ENCODE peak calls at places on chromosomes 11 and 22, in ten cellular contexts. C is HCT116, L is esophagus squamous epithelium, F is lower leg skin, Z is HepG2, I is stomach, M is sigmoid colon, J is body of pancreas, A is prostate gland, T is tibial nerve. X is an unnamed sample.

GRCh38 chr11:18766015-18766414 is 25.6 kb downstream of the PTPN5 start:
- DNase-seq in C (no peak), I (no peak), M (no peak), A (no peak), L (no peak), J (no peak), T (no peak), Z (no peak), F (no peak), X (no peak)

GRCh38 chr11:126914941-126915340 is 85.6 kb downstream of the KIRREL3 start:
- DNase-seq in T (no peak), M (no peak), A (no peak), L (no peak), I (no peak), C (no peak), Z (no peak), F (no peak), J (no peak), X (no peak)

GRCh38 chr22:47439643-47440265 is 677.3 kb downstream of the TBC1D22A start:
- DNase-seq in Z (no peak), T (no peak), C (no peak), I (no peak), A (no peak), L (no peak), M (peak), F (no peak), J (no peak), X (no peak)

GRCh38 chr11:70481625-70482528 is 83.5 kb downstream of the CTTN start:
- DNase-seq in L (no peak), F (no peak), I (peak), T (no peak), J (no peak), Z (no peak), C (peak), M (no peak), A (no peak), X (no peak)

GRCh38 chr11:69022268-69022667 is 9.2 kb upstream of the MRGPRF start:
- DNase-seq in T (no peak), A (no peak), M (peak), C (no peak), I (no peak), Z (no peak), J (no peak), L (no peak), F (no peak), X (peak)

GRCh38 chr11:17014774-17015638 is 792 bp upstream of the PLEKHA7 start:
- DNase-seq in T (no peak), M (peak), F (peak), I (peak), A (no peak), L (no peak), Z (peak), C (peak), J (peak), X (no peak)

GRCh38 chr11:12235945-12236743 is 125.8 kb downstream of the MICAL2 start:
- DNase-seq in J (peak), T (no peak), F (no peak), Z (peak), M (no peak), I (peak), A (peak), C (peak), L (no peak), X (peak)

GRCh38 chr11:72641900-72642814 is 32.1 kb downstream of the PDE2A start:
- DNase-seq in A (peak), M (peak), I (peak), Z (no peak), T (no peak), F (peak), C (no peak), J (peak), L (no peak), X (peak)

GRCh38 chr11:40722179-40722795 is 737.2 kb downstream of the LRRC4C start:
- DNase-seq in F (no peak), J (peak), I (no peak), C (no peak), M (peak), Z (peak), T (no peak), A (no peak), L (no peak), X (peak)

GRCh38 chr11:86888978-86889341 is 66.2 kb downstream of the FZD4 start:
- DNase-seq in Z (no peak), L (no peak), T (no peak), J (no peak), M (no peak), C (no peak), A (no peak), I (no peak), F (no peak), X (no peak)

GRCh38 chr11:45238724-45239123 is 47.4 kb downstream of the SYT13 start:
- DNase-seq in F (no peak), Z (no peak), T (no peak), A (no peak), J (no peak), M (peak), I (no peak), L (no peak), C (no peak), X (no peak)

GRCh38 chr11:2621919-2622318 is 77.9 kb downstream of the KCNQ1OT1 start:
- DNase-seq in C (no peak), A (no peak), J (no peak), T (no peak), L (no peak), F (no peak), M (no peak), Z (no peak), I (no peak), X (no peak)

GRCh38 chr22:49294656-49295464 is 532.8 kb downstream of the BRD1 start:
- DNase-seq in I (peak), T (no peak), F (peak), Z (no peak), J (no peak), M (no peak), C (no peak), A (no peak), L (no peak), X (no peak)

GRCh38 chr11:66889974-66890373 is 33.1 kb downstream of the LRFN4 start:
- DNase-seq in M (no peak), L (no peak), T (no peak), C (no peak), Z (peak), F (no peak), I (no peak), A (no peak), J (no peak), X (no peak)

GRCh38 chr11:69468911-69469885 is 12.3 kb upstream of the LINC01488 start:
- DNase-seq in Z (peak), F (no peak), L (no peak), J (no peak), A (no peak), I (no peak), T (no peak), M (no peak), C (no peak), X (no peak)

GRCh38 chr22:47328550-47329243 is 566.2 kb downstream of the TBC1D22A start:
- DNase-seq in M (no peak), F (peak), T (peak), C (peak), I (no peak), Z (peak), A (no peak), L (no peak), J (no peak), X (peak)

GRCh38 chr22:22479116-22479515 is 29.4 kb downstream of the ZNF280B start:
- DNase-seq in L (no peak), I (no peak), F (no peak), Z (no peak), T (no peak), A (no peak), C (no peak), J (no peak), M (no peak), X (no peak)

GRCh38 chr11:68792400-68792955 is 41.2 kb upstream of the TESMIN start:
- DNase-seq in T (no peak), I (no peak), A (no peak), J (no peak), Z (no peak), L (no peak), F (no peak), M (no peak), C (no peak), X (no peak)

GRCh38 chr11:126348806-126349582 is 6.5 kb upstream of the ST3GAL4 start:
- DNase-seq in T (no peak), F (no peak), A (no peak), I (no peak), C (no peak), M (no peak), L (no peak), J (no peak), Z (no peak), X (peak)

GRCh38 chr11:59112494-59112893 is 5.5 kb downstream of the FAM111B start:
- DNase-seq in A (no peak), Z (no peak), C (no peak), J (no peak), T (no peak), L (no peak), M (no peak), I (no peak), F (no peak), X (no peak)

GRCh38 chr11:43732225-43732624 is 51.7 kb downstream of the HSD17B12 start:
- DNase-seq in T (no peak), L (no peak), J (no peak), Z (no peak), I (no peak), F (no peak), M (no peak), A (no peak), C (no peak), X (no peak)

GRCh38 chr22:47626428-47627390 is 864.3 kb downstream of the TBC1D22A start:
- DNase-seq in L (no peak), M (peak), A (no peak), Z (peak), T (no peak), C (peak), F (peak), J (no peak), I (no peak), X (no peak)

GRCh38 chr11:93225642-93226041 is 27.9 kb upstream of the SLC36A4 start:
- DNase-seq in M (no peak), J (no peak), C (peak), A (no peak), Z (no peak), T (no peak), F (no peak), I (no peak), L (no peak), X (peak)

GRCh38 chr22:29810156-29810555 is 27.9 kb downstream of the ASCC2 start:
- DNase-seq in A (peak), T (no peak), I (no peak), M (no peak), C (no peak), Z (no peak), F (no peak), L (no peak), J (no peak), X (no peak)
- H3K4me3 ChIP-seq in A (no peak), T (no peak), I (no peak), M (no peak), C (no peak), Z (no peak), F (no peak), L (no peak), J (no peak), X (no peak)

DNA sequence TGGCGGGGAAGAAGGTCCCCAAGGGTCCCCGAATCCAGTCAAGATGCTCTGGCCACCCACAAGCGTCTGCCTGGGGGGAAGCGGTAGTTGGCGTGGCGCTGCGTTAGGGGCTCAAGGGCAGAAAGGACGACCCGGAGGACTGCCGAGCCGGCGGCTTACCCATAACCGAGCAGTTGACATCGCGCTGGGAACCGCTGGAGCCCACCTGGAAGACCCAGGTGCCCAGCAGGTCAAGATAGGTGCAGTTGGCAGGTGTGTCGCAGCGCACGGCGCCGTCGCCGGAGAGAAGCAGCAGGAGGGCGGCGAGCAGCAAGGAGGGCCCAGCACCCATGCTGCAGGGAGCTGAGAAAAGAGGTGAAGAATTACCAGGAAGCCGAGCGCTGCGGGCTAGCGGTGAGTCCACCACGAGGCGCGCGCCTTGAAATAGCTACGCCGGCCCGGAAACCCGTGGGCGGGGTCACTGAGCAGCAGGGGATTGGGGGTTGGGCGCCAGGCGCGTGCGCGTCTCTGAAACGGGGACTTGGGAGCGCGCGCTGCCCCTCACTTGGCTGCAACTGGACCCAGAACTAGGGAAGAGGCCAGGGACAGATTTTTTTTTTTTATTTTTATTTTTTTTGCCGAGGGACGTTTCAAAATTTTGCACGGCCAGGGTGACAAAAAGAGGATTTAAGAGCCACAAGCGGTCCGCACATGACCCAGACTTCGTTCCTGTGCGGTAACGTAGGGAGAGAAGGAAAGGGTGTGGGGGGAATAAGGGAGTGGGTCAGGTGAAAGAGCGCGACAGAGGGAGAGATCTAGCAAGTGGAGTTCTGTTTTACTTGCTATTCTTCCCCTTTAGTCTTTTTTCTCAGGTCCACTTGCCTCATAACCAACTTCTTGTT is at the start of gene CTSC:
- DNase-seq in I (peak), C (peak), L (peak), Z (peak), M (peak), A (peak), T (peak), J (peak), F (peak), X (peak)
- TF ChIP-seq POLR2A in I (no peak), C (peak), L (no peak), Z (peak), M (peak), A (peak), T (peak), J (peak), F (no peak), X (peak)

GRCh38 chr11:134277176-134278001 is 1.2 kb downstream of the GLB1L3 start:
- DNase-seq in L (no peak), F (peak), C (no peak), T (no peak), A (no peak), J (no peak), M (no peak), Z (no peak), I (no peak), X (no peak)

GRCh38 chr11:134273317-134273712 is 2.9 kb upstream of the GLB1L3 start:
- DNase-seq in C (no peak), L (no peak), T (no peak), I (no peak), J (no peak), Z (no peak), M (no peak), F (no peak), A (no peak), X (no peak)

GRCh38 chr11:134276396-134277175 is 407 bp downstream of the GLB1L3 start:
- DNase-seq in A (no peak), J (no peak), I (no peak), T (no peak), Z (no peak), C (no peak), M (no peak), F (peak), L (no peak), X (no peak)

GRCh38 chr11:134275188-134275533 is 1.0 kb upstream of the GLB1L3 start:
- DNase-seq in Z (no peak), C (no peak), L (no peak), I (no peak), T (no peak), J (no peak), M (no peak), F (no peak), A (no peak), X (no peak)

GRCh38 chr11:134275534-134276395 is at the start of gene GLB1L3:
- DNase-seq in A (peak), M (no peak), Z (no peak), T (no peak), J (peak), C (no peak), I (no peak), F (peak), L (no peak), X (no peak)
- H3K4me3 ChIP-seq in A (peak), M (peak), Z (peak), T (no peak), J (no peak), C (no peak), I (peak), F (peak), L (peak), X (no peak)

DNA sequence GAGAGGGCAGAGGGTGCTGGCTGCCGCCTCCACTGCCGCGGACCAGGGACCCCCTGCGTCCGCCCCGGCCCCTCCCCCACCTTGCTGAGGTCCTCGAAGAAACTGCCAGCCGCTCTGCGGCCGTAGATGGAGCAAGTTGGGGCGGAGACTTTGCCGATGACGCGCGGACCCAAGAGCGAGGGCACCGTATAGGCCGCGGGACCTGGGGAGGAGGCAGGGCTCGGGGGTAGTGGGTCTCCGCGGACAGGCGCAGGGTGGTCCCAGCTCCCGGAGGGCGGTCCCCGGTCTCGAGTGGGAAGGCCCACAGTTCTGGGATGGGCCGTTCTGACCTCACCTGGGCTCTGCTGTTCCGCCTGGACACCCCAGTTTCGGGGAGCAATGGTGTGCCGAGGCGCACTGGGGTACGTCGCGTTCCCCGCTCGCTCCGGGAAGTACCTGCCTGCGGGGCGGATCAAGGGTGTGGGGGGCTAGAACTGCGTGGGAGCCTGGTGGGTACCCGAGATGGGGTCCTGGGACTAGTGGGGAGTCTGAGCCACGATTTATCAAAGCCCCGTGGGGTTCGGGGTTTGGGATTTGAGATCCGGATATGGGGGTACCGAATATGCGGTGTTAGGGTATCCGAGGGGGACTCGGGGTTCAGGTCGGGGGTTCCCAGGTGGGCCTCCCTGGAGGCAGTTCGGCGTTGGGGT is 1.2 kb upstream of the TYMP start:
- DNase-seq in J (peak), T (peak), A (peak), M (peak), I (peak), L (peak), F (peak), C (peak), Z (peak), X (peak)
- TF ChIP-seq POLR2A in J (peak), T (peak), A (peak), M (peak), I (no peak), L (no peak), F (peak), C (peak), Z (no peak), X (peak)

GRCh38 chr11:123406441-123407123 is 23.5 kb upstream of the GRAMD1B start:
- DNase-seq in Z (no peak), F (no peak), J (no peak), T (no peak), L (no peak), M (no peak), I (no peak), C (no peak), A (no peak), X (no peak)
- H3K4me3 ChIP-seq in Z (no peak), F (no peak), J (no peak), T (no peak), L (no peak), M (no peak), I (no peak), C (no peak), A (no peak), X (no peak)